ENCODE peak calls at places on chromosomes 4 and X, in five cellular contexts. V is NCI-H1417, W is pons, J is A172, C is EH. S is an unnamed sample.

GRCh38 chr4:16721618-16722291 is 176.7 kb downstream of the LDB2 start:
- DNase-seq in V (no peak), W (no peak), J (no peak), C (peak), S (peak)

GRCh38 chrX:68083510-68083909 is 349.8 kb downstream of the OPHN1 start:
- DNase-seq in V (no peak), W (no peak), J (no peak), C (peak), S (peak)

GRCh38 chr4:8759987-8760386 is 111.7 kb downstream of the HMX1 start:
- DNase-seq in V (no peak), W (no peak), J (no peak), C (no peak), S (no peak)

GRCh38 chr4:22268350-22269025 is 247.4 kb downstream of the ADGRA3 start:
- DNase-seq in V (no peak), W (no peak), J (peak), C (no peak), S (no peak)

GRCh38 chrX:40446927-40447326 is 133.8 kb upstream of the ATP6AP2 start:
- DNase-seq in V (no peak), W (no peak), J (no peak), C (no peak), S (no peak)

GRCh38 chr4:155629183-155629825 is 37.3 kb upstream of the GUCY1A1 start:
- DNase-seq in V (no peak), W (no peak), J (peak), C (peak), S (peak)

GRCh38 chr4:67684839-67685531 is 16.0 kb downstream of the UBA6 start:
- DNase-seq in V (no peak), W (no peak), J (peak), C (peak), S (peak)

GRCh38 chr4:125323547-125324100 is 8.9 kb downstream of the FAT4 start:
- DNase-seq in V (no peak), W (no peak), J (peak), C (peak), S (peak)

GRCh38 chr4:118973295-118973694 is 84.6 kb downstream of the SYNPO2 start:
- DNase-seq in V (no peak), W (no peak), J (no peak), C (no peak), S (no peak)

GRCh38 chrX:47854474-47854873 is 17.8 kb downstream of the ZNF81 start:
- DNase-seq in V (peak), W (peak), J (no peak), C (peak), S (peak)

GRCh38 chr4:182062936-182063335 is 180.3 kb upstream of the TENM3 start:
- DNase-seq in V (peak), W (no peak), J (peak), C (peak), S (peak)

GRCh38 chr4:3416821-3417221 is 24.9 kb upstream of the HGFAC start:
- DNase-seq in V (no peak), W (no peak), J (no peak), C (no peak), S (no peak)

GRCh38 chr4:25767877-25768475 is 94.8 kb downstream of the SEL1L3 start:
- DNase-seq in V (peak), W (peak), J (peak), C (peak), S (peak)

GRCh38 chr4:39713691-39714090 is 15.8 kb downstream of the UBE2K start:
- DNase-seq in V (no peak), W (no peak), J (no peak), C (peak), S (peak)

GRCh38 chr4:184503869-184504300 is 29.5 kb upstream of the IRF2 start:
- DNase-seq in V (no peak), W (peak), J (peak), C (peak), S (no peak)

GRCh38 chr4:174256277-174256713 is 27.2 kb downstream of the FBXO8 start:
- DNase-seq in V (no peak), W (no peak), J (peak), C (peak), S (peak)

GRCh38 chr4:133668061-133668851 is 519.2 kb downstream of the PCDH10 start:
- DNase-seq in V (peak), W (no peak), J (no peak), C (no peak), S (no peak)

GRCh38 chr4:124640037-124640730 is 72.3 kb downstream of the ANKRD50 start:
- DNase-seq in V (no peak), W (no peak), J (peak), C (peak), S (peak)

GRCh38 chrX:154411322-154411980 is at the start of gene TAFAZZIN:
- DNase-seq in V (peak), W (no peak), J (peak), C (peak), S (peak)

GRCh38 chrX:48957477-48957826 is at the start of gene OTUD5:
- DNase-seq in V (no peak), W (no peak), J (no peak), C (no peak), S (no peak)

GRCh38 chr4:145716200-145716599 is 36.3 kb downstream of the C4orf51 start:
- DNase-seq in V (no peak), W (no peak), J (no peak), C (peak), S (peak)

GRCh38 chr4:8330821-8331566 is 61.4 kb downstream of the HTRA3 start:
- DNase-seq in V (no peak), W (peak), J (no peak), C (no peak), S (no peak)

GRCh38 chr4:146495277-146495676 is 26.5 kb downstream of the SLC10A7 start:
- DNase-seq in V (no peak), W (no peak), J (peak), C (peak), S (peak)